ENCODE peak calls at places on chromosomes 12 and 14, in five cellular contexts. M, P, Q, A and B are unnamed samples.

GRCh38 chr12:88895634-88896033 is 315.4 kb upstream of the KITLG start:
- DNase-seq in M (no peak), P (no peak), Q (no peak), A (no peak), B (no peak)

GRCh38 chr12:63940295-63940997 is 95.9 kb downstream of the SRGAP1 start:
- DNase-seq in M (peak), P (no peak), Q (no peak), A (no peak), B (no peak)

GRCh38 chr14:99346470-99347080 is 74.6 kb upstream of the BCL11B start:
- DNase-seq in M (no peak), P (no peak), Q (no peak), A (no peak), B (no peak)

GRCh38 chr14:72619881-72620280 is 274.0 kb downstream of the DPF3 start:
- DNase-seq in M (no peak), P (no peak), Q (no peak), A (no peak), B (no peak)

GRCh38 chr14:38339704-38340103 is 83.8 kb upstream of the CLEC14A start:
- DNase-seq in M (peak), P (no peak), Q (peak), A (no peak), B (no peak)

GRCh38 chr14:50675597-50675996 is 7.5 kb upstream of the SAV1 start:
- DNase-seq in M (no peak), P (no peak), Q (peak), A (no peak), B (no peak)

GRCh38 chr12:49332891-49333371 is 4.1 kb downstream of the C1QL4 start:
- DNase-seq in M (no peak), P (peak), Q (no peak), A (no peak), B (no peak)

GRCh38 chr14:54549862-54550261 is 17.1 kb upstream of the SAMD4A start:
- DNase-seq in M (peak), P (no peak), Q (no peak), A (no peak), B (no peak)

GRCh38 chr12:70383886-70384285 is 17.8 kb downstream of the KCNMB4 start:
- DNase-seq in M (no peak), P (no peak), Q (no peak), A (no peak), B (no peak)

GRCh38 chr14:64857979-64858740 is 21.5 kb downstream of the SPTB start:
- DNase-seq in M (no peak), P (no peak), Q (no peak), A (no peak), B (no peak)

GRCh38 chr12:125262866-125263265 is 197.6 kb downstream of the AACS start:
- DNase-seq in M (no peak), P (no peak), Q (no peak), A (no peak), B (no peak)

GRCh38 chr14:100285021-100285912 is 21.0 kb downstream of the SLC25A29 start:
- DNase-seq in M (peak), P (peak), Q (no peak), A (no peak), B (peak)

GRCh38 chr14:20782280-20782890 is 1.3 kb downstream of the RNASE6 start:
- DNase-seq in M (peak), P (no peak), Q (no peak), A (no peak), B (no peak)

GRCh38 chr14:38256358-38256840 is 506 bp upstream of the CLEC14A start:
- DNase-seq in M (peak), P (no peak), Q (no peak), A (peak), B (no peak)

GRCh38 chr14:79404874-79405273 is 806.4 kb downstream of the DIO2 start:
- DNase-seq in M (no peak), P (no peak), Q (no peak), A (no peak), B (no peak)

GRCh38 chr14:77707724-77708408 is at the start of the genes ALKBH1 and SLIRP:
- DNase-seq in M (peak), P (peak), Q (peak), A (peak), B (peak)

GRCh38 chr14:75559451-75560187 is 18.8 kb upstream of the FLVCR2 start:
- DNase-seq in M (peak), P (peak), Q (peak), A (no peak), B (no peak)

GRCh38 chr14:34693228-34693939 is 21.0 kb downstream of the CFL2 start:
- DNase-seq in M (peak), P (peak), Q (no peak), A (no peak), B (peak)

GRCh38 chr12:14264777-14265176 is 100.7 kb upstream of the ATF7IP start:
- DNase-seq in M (no peak), P (no peak), Q (no peak), A (no peak), B (no peak)

GRCh38 chr14:49287004-49287403 is 299.2 kb downstream of the RPS29 start:
- DNase-seq in M (no peak), P (no peak), Q (peak), A (no peak), B (no peak)

GRCh38 chr12:27498761-27499160 is 25.2 kb upstream of the PPFIBP1 start:
- DNase-seq in M (peak), P (no peak), Q (no peak), A (no peak), B (no peak)

GRCh38 chr14:49621114-49621881 is 699 bp downstream of the MGAT2 start:
- DNase-seq in M (peak), P (peak), Q (peak), A (peak), B (peak)

GRCh38 chr12:93060666-93061413 is 131.7 kb upstream of the EEA1 start:
- DNase-seq in M (peak), P (no peak), Q (peak), A (no peak), B (peak)

GRCh38 chr14:100827751-100828447 is 2.0 kb downstream of the MEG3 start:
- DNase-seq in M (peak), P (no peak), Q (peak), A (no peak), B (peak)

GRCh38 chr14:62077676-62078261 is 315.5 kb downstream of the SNAPC1 start:
- DNase-seq in M (no peak), P (no peak), Q (no peak), A (no peak), B (no peak)

GRCh38 chr14:81269100-81269978 is 48.6 kb upstream of the GTF2A1 start:
- DNase-seq in M (peak), P (no peak), Q (peak), A (no peak), B (no peak)

GRCh38 chr12:22974865-22975264 is 349.9 kb downstream of the ETNK1 start:
- DNase-seq in M (peak), P (no peak), Q (peak), A (no peak), B (no peak)

GRCh38 chr12:27505124-27505523 is 18.9 kb upstream of the PPFIBP1 start:
- DNase-seq in M (peak), P (no peak), Q (peak), A (no peak), B (no peak)

GRCh38 chr14:100772607-100773165 is 46.0 kb downstream of the DLK1 start:
- DNase-seq in M (no peak), P (no peak), Q (no peak), A (no peak), B (no peak)

GRCh38 chr12:80058586-80058985 is 40.8 kb upstream of the OTOGL start:
- DNase-seq in M (no peak), P (no peak), Q (no peak), A (no peak), B (no peak)

GRCh38 chr12:80056232-80056631 is 43.1 kb upstream of the OTOGL start:
- DNase-seq in M (no peak), P (no peak), Q (no peak), A (no peak), B (no peak)

GRCh38 chr12:80056845-80057244 is 42.5 kb upstream of the OTOGL start:
- DNase-seq in M (peak), P (no peak), Q (peak), A (no peak), B (peak)

DNA sequence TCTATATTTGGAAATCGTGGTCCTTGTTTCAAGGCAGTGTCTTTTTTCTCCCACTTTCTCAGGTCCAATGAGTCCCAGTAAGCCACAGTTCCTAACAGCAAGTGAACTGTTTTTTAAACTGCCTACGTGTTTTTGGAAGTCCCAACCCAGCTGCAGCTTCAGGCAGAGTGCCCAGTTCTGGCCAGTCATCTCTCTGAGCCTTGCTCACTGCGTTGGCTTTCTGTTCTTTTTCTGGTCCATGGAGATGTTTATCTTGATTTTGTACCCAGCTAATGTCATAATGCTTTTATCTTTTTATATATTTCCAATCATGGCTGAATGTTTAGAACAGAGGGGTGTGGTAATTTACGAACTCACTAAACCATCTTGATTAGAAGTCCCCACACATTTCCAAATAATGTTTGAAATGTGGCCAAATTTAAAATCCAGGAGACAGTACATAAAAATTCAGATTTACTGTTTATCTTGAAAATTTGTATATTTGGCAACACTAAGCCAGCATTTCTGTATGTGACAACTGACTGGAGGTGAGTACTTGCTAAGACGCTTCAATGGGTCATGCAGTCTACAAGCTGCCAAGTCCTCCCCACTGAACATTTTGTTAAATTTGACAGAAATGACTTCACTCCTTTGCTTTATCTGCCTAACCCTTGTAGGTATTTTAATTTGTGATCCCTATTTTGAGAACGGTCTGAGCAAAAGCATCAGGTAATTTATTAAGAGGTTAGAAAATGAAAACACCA is 46.1 kb upstream of the OTOGL start:
- DNase-seq in M (peak), P (no peak), Q (peak), A (peak), B (peak)
- H3K27ac ChIP-seq in M (no peak), P (no peak), Q (peak), A (peak), B (no peak)

GRCh38 chr12:56930241-56930640 is 4.0 kb downstream of the SDR9C7 start:
- DNase-seq in M (no peak), P (no peak), Q (no peak), A (no peak), B (no peak)

GRCh38 chr12:56929780-56930179 is 4.4 kb downstream of the SDR9C7 start:
- DNase-seq in M (no peak), P (no peak), Q (no peak), A (no peak), B (no peak)

GRCh38 chr12:56927281-56927680 is 6.9 kb downstream of the SDR9C7 start:
- DNase-seq in M (no peak), P (no peak), Q (no peak), A (no peak), B (no peak)

GRCh38 chr12:56931474-56931978 is 2.7 kb downstream of the SDR9C7 start:
- DNase-seq in M (peak), P (no peak), Q (peak), A (no peak), B (no peak)

GRCh38 chr12:56928262-56928661 is 5.9 kb downstream of the SDR9C7 start:
- DNase-seq in M (peak), P (no peak), Q (no peak), A (no peak), B (no peak)
- H3K4me3 ChIP-seq in M (no peak), P (no peak), Q (no peak), A (no peak), B (no peak)

GRCh38 chr12:55829967-55830600 is 697 bp upstream of the DNAJC14 start:
- DNase-seq in M (no peak), P (peak), Q (no peak), A (no peak), B (peak)
- TF ChIP-seq CTCF in M (no peak), P (no peak), Q (no peak), A (no peak), B (no peak)

GRCh38 chr12:109989380-109989779 is 6.8 kb downstream of the GIT2 start:
- DNase-seq in M (no peak), P (no peak), Q (no peak), A (peak), B (no peak)

GRCh38 chr12:109988903-109989302 is 7.3 kb downstream of the GIT2 start:
- DNase-seq in M (no peak), P (no peak), Q (no peak), A (no peak), B (no peak)

GRCh38 chr12:109993091-109993490 is 3.1 kb downstream of the GIT2 start:
- DNase-seq in M (no peak), P (no peak), Q (no peak), A (no peak), B (no peak)

GRCh38 chr12:109994262-109995175 is 1.6 kb downstream of the GIT2 start:
- DNase-seq in M (peak), P (no peak), Q (no peak), A (peak), B (no peak)

GRCh38 chr12:109991586-109991985 is 4.6 kb downstream of the GIT2 start:
- DNase-seq in M (no peak), P (no peak), Q (no peak), A (peak), B (no peak)
- H3K27ac ChIP-seq in M (no peak), P (no peak), Q (no peak), A (no peak), B (no peak)

GRCh38 chr14:43005807-43006206 is 1399.1 kb downstream of the LRFN5 start:
- DNase-seq in M (no peak), P (no peak), Q (no peak), A (no peak), B (no peak)

GRCh38 chr14:43003845-43004244 is 1397.2 kb downstream of the LRFN5 start:
- DNase-seq in M (peak), P (no peak), Q (peak), A (no peak), B (no peak)

DNA sequence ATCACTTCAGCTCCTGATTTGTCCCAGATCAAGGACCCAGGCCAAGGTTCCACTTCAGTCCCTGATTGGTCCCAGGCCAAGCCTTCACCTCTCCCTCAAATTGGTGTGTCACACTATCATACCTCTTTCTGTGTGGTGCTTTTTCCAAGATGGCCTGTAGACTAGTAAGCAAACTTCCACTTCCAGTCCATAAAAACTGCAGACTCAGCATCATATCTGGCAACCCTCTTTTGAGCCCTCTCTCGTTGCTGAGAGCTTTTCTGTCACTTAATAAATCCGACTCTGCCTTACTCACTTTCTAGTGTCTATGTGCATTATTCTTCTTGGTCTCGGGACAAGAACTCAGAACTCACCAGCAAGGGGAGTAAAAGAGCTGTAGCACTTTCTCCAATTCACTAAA is 1395.1 kb downstream of the LRFN5 start:
- DNase-seq in M (no peak), P (no peak), Q (no peak), A (no peak), B (no peak)
- H3K4me3 ChIP-seq in M (no peak), P (no peak), Q (no peak), A (no peak), B (no peak)

DNA sequence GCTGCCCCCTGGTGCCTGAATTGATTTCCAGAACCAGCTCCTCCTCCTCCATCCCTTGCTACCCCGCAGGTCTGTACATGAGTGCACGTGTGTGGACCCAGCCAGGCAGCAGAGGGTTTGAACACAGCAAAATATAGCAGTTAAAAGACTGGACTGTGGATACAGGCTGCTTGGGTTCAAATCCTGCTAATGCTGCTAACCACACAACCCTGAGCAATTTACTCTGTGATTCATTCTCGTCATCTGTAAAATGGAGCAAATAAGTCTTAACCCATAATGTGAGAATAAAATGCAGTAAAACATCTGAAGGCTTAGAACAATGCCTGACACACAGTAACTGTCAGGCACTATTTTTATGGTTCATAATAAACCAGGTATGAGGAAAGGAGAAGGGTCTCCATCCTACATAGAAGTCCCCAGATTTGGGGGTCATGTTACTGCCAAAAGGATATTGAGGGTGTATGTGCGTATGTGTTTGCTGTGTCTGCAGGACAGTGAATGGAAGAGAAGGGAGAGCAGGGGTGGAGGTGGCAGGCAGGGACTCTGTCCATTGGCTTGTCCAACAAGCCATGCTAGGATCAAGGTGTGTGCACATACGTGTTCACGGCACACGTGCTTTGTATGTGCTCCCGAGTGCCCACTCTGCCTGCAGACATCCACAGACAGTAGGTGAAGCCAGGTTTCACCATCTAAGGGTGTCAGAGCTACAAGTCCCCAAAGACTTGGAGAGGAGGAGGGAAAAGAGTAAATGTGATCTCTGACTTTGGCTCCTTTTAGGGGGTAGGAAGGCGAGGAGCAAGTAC is 1.5 kb upstream of the STAT6 start:
- DNase-seq in M (no peak), P (no peak), Q (no peak), A (no peak), B (peak)
- TF ChIP-seq CTCF in M (peak), P (peak), Q (peak), A (peak), B (no peak)

GRCh38 chr12:109357032-109357431 is 9.3 kb downstream of the MYO1H start:
- DNase-seq in M (no peak), P (no peak), Q (no peak), A (no peak), B (no peak)
- H3K27ac ChIP-seq in M (no peak), P (no peak), Q (no peak), A (no peak), B (no peak)

GRCh38 chr14:70257526-70257925 is 68.8 kb upstream of the SLC8A3 start:
- DNase-seq in M (peak), P (peak), Q (no peak), A (no peak), B (no peak)

GRCh38 chr14:70259420-70259819 is 70.7 kb upstream of the SLC8A3 start:
- DNase-seq in M (no peak), P (no peak), Q (no peak), A (no peak), B (no peak)

DNA sequence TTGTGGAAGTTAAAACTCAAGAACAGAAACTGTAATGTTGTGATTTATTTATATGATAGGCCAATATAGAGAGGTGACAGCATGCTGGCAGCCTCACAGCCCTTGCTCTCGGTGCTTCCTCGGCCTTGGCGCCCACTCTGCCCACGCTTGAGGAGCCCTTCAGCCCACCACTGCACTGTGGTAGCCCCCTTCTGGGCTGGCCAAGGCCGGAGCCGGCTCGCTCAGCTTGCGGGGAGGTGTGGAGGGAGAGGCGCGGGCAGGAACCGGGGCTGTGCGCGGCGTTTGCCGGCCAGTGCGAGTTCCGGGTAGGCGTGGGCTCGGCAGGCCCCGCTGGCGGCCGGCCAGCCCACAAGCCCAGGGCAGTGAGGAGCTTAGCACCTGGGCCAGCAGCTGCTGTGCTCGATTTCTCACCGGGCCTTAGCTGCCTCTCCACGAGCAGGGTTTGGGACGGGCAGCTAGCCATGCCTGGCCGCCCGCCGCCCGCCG is 65.8 kb upstream of the SLC8A3 start:
- DNase-seq in M (peak), P (peak), Q (peak), A (no peak), B (peak)
- H3K4me3 ChIP-seq in M (peak), P (peak), Q (peak), A (peak), B (no peak)

GRCh38 chr12:94062194-94062593 is 86.2 kb upstream of the PLXNC1 start:
- DNase-seq in M (no peak), P (no peak), Q (no peak), A (no peak), B (no peak)

GRCh38 chr12:94059394-94060368 is 88.7 kb upstream of the PLXNC1 start:
- DNase-seq in M (no peak), P (no peak), Q (no peak), A (no peak), B (no peak)

GRCh38 chr12:94057262-94058151 is 90.9 kb upstream of the PLXNC1 start:
- DNase-seq in M (peak), P (no peak), Q (peak), A (no peak), B (no peak)

GRCh38 chr12:94062796-94063635 is 85.4 kb upstream of the PLXNC1 start:
- DNase-seq in M (no peak), P (no peak), Q (no peak), A (no peak), B (no peak)
- TF ChIP-seq CTCF in M (no peak), P (no peak), Q (no peak), A (no peak), B (no peak)